ENCODE peak calls at places on chromosomes 6 and 20, in six cellular contexts. Z, V, P, B, X and J are unnamed samples. For H3K4me1, the result is how much of the 10 kb centered on the place peaks cover.

GRCh38 chr6:6665505-6665904 is 77.0 kb downstream of the LY86 start:
- DNase-seq in V (no peak), P (no peak), B (no peak), Z (no peak), X (no peak), J (no peak)

GRCh38 chr20:35171753-35172433 is at the start of gene PROCR:
- DNase-seq in B (peak), X (peak), Z (peak), V (peak), P (peak), J (peak)

GRCh38 chr6:108737594-108738546 is 110.4 kb upstream of the ARMC2 start:
- DNase-seq in V (peak), B (no peak), X (peak), Z (no peak), P (no peak), J (peak)

GRCh38 chr6:121652726-121653623 is 217.5 kb downstream of the GJA1 start:
- DNase-seq in Z (no peak), V (peak), B (no peak), P (no peak), X (no peak), J (peak)

GRCh38 chr6:168390746-168391400 is 50.1 kb upstream of the SMOC2 start:
- DNase-seq in V (no peak), X (no peak), P (no peak), Z (no peak), B (no peak), J (no peak)

GRCh38 chr6:142407685-142408273 is 106.0 kb downstream of the ADGRG6 start:
- DNase-seq in V (no peak), P (no peak), B (no peak), X (no peak), Z (no peak), J (no peak)

GRCh38 chr6:53313784-53314382 is 34.9 kb downstream of the ELOVL5 start:
- DNase-seq in P (peak), X (no peak), V (no peak), Z (no peak), B (no peak), J (no peak)

GRCh38 chr20:50332491-50332980 is 141.9 kb downstream of the CEBPB start:
- DNase-seq in V (no peak), Z (no peak), B (no peak), X (no peak), P (no peak), J (no peak)

GRCh38 chr6:87078983-87079616 is 15.8 kb downstream of the CGA start:
- DNase-seq in B (peak), X (peak), P (peak), Z (peak), V (peak), J (peak)

GRCh38 chr6:163707385-163708355 is 293.2 kb downstream of the QKI start:
- DNase-seq in P (no peak), X (no peak), Z (no peak), B (no peak), V (no peak), J (no peak)

GRCh38 chr6:93341900-93342613 is 77.3 kb downstream of the EPHA7 start:
- DNase-seq in V (no peak), Z (no peak), X (no peak), B (no peak), P (no peak), J (no peak)

GRCh38 chr20:19407731-19408130 is 195.3 kb downstream of the SLC24A3 start:
- DNase-seq in V (no peak), B (no peak), X (no peak), Z (no peak), P (no peak), J (no peak)

GRCh38 chr20:6623989-6624388 is 143.5 kb upstream of the BMP2 start:
- DNase-seq in Z (no peak), P (no peak), B (no peak), V (no peak), X (no peak), J (no peak)

GRCh38 chr6:128371113-128371512 is 149.3 kb downstream of the PTPRK start:
- DNase-seq in P (no peak), V (no peak), X (no peak), B (no peak), Z (no peak), J (no peak)

GRCh38 chr20:51635680-51636079 is 93.2 kb upstream of the NFATC2 start:
- DNase-seq in X (no peak), P (no peak), Z (no peak), B (no peak), V (no peak), J (no peak)

GRCh38 chr6:46011241-46012085 is 4.2 kb downstream of the CLIC5 start:
- DNase-seq in P (peak), V (no peak), X (no peak), Z (no peak), B (peak), J (no peak)

GRCh38 chr6:130041594-130041993 is 23.2 kb downstream of the L3MBTL3 start:
- DNase-seq in P (no peak), Z (no peak), X (no peak), V (no peak), B (no peak), J (no peak)

GRCh38 chr20:59144179-59144830 is 19.3 kb upstream of the ZNF831 start:
- DNase-seq in P (no peak), B (no peak), Z (no peak), V (no peak), X (no peak), J (no peak)

GRCh38 chr6:29737707-29738630 is 14.7 kb downstream of the HLA-F start:
- DNase-seq in P (peak), B (peak), Z (peak), X (peak), V (peak), J (peak)

GRCh38 chr6:139452176-139452876 is 77.9 kb upstream of the CITED2 start:
- DNase-seq in Z (no peak), X (no peak), V (no peak), B (no peak), P (no peak), J (no peak)

GRCh38 chr20:47749367-47749766 is 35.9 kb downstream of the SULF2 start:
- DNase-seq in X (no peak), Z (no peak), P (no peak), B (peak), V (peak), J (peak)

GRCh38 chr6:96466149-96466863 is 55.3 kb upstream of the UFL1 start:
- DNase-seq in V (no peak), X (no peak), P (no peak), Z (no peak), B (no peak), J (no peak)

GRCh38 chr20:1707588-1708449 is 50.2 kb upstream of the SIRPG start:
- DNase-seq in X (no peak), V (no peak), B (no peak), P (no peak), Z (no peak), J (no peak)

GRCh38 chr6:48757661-48758060 is 646.7 kb upstream of the PTCHD4 start:
- DNase-seq in V (no peak), Z (no peak), P (no peak), X (no peak), B (no peak), J (no peak)

GRCh38 chr6:32244270-32244669 is 20.4 kb upstream of the NOTCH4 start:
- DNase-seq in X (no peak), B (no peak), V (peak), P (no peak), Z (no peak), J (peak)

GRCh38 chr6:67694127-67694526 is 941.0 kb upstream of the ADGRB3 start:
- DNase-seq in X (no peak), B (no peak), P (no peak), V (no peak), Z (no peak), J (no peak)

GRCh38 chr6:140537834-140538680 is 1163.6 kb upstream of the CITED2 start:
- DNase-seq in Z (no peak), B (no peak), P (no peak), V (peak), X (peak), J (peak)

GRCh38 chr6:112113918-112114317 is 26.5 kb downstream of the FAM229B start:
- DNase-seq in B (no peak), P (no peak), Z (no peak), X (no peak), V (no peak), J (no peak)

GRCh38 chr6:74100719-74101287 is 404.8 kb downstream of the CD109 start:
- DNase-seq in X (no peak), Z (no peak), B (no peak), V (no peak), P (no peak), J (no peak)

GRCh38 chr20:33789109-33789857 is 21.9 kb upstream of the CHMP4B start:
- DNase-seq in X (peak), V (no peak), P (no peak), Z (peak), B (no peak), J (peak)

GRCh38 chr6:29834564-29835436 is 7.2 kb downstream of the HLA-G start:
- DNase-seq in P (peak), B (no peak), V (no peak), X (no peak), Z (no peak), J (no peak)

GRCh38 chr6:74752303-74752702 is 453.6 kb downstream of the COL12A1 start:
- DNase-seq in B (no peak), Z (no peak), P (no peak), V (no peak), X (no peak), J (no peak)

GRCh38 chr20:14921546-14921945 is 584.1 kb upstream of the FLRT3 start:
- DNase-seq in Z (no peak), B (no peak), P (no peak), V (no peak), X (no peak), J (no peak)

GRCh38 chr6:25706314-25707014 is 48.1 kb upstream of the SLC17A4 start:
- DNase-seq in X (no peak), B (peak), P (no peak), Z (no peak), V (peak), J (peak)

GRCh38 chr6:33438978-33439594 is 15.3 kb upstream of the ZBTB9 start:
- DNase-seq in X (no peak), V (no peak), P (no peak), Z (no peak), B (no peak), J (no peak)

GRCh38 chr6:1524040-1524480 is 85.7 kb upstream of the FOXC1 start:
- DNase-seq in B (peak), X (peak), Z (peak), P (no peak), V (peak), J (no peak)

GRCh38 chr6:1527098-1527497 is 82.6 kb upstream of the FOXC1 start:
- DNase-seq in Z (no peak), X (peak), V (no peak), P (peak), B (peak), J (no peak)

GRCh38 chr6:1525364-1526038 is 84.2 kb upstream of the FOXC1 start:
- DNase-seq in B (no peak), V (no peak), Z (no peak), P (no peak), X (no peak), J (no peak)

GRCh38 chr6:1522779-1523178 is 86.9 kb upstream of the FOXC1 start:
- DNase-seq in P (no peak), V (no peak), X (no peak), B (no peak), Z (no peak), J (no peak)

DNA sequence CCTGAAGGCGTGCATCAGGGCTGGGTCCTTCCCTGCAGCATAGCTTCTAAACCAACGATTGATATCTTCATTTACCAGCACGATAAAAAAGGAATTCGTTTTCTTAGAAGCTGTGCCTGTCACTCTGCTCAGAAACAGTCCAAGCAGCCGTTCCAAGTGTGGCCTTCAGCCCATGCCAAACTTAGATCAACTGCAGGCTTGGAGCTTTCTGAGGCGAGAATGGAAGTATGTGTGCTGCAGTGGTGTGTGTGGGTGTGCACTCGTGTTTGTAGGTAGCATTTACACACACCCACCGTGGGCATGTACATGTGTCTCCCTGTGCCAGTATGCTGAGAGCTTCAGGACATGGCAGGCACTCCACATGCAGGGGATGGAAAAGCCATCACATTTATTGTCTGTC is 83.0 kb upstream of the FOXC1 start:
- DNase-seq in B (no peak), V (no peak), P (peak), Z (no peak), X (no peak), J (no peak)
- H3K27ac ChIP-seq in B (peak), V (peak), P (peak), Z (no peak), X (no peak), J (no peak)

GRCh38 chr6:156980515-156980914 is 203.3 kb downstream of the ARID1B start:
- DNase-seq in X (peak), Z (no peak), V (no peak), P (no peak), B (no peak), J (no peak)
- H3K4me1 ChIP-seq in X (under half), Z (under half), V (half or more), P (under half), B (half or more), J (under half)

DNA sequence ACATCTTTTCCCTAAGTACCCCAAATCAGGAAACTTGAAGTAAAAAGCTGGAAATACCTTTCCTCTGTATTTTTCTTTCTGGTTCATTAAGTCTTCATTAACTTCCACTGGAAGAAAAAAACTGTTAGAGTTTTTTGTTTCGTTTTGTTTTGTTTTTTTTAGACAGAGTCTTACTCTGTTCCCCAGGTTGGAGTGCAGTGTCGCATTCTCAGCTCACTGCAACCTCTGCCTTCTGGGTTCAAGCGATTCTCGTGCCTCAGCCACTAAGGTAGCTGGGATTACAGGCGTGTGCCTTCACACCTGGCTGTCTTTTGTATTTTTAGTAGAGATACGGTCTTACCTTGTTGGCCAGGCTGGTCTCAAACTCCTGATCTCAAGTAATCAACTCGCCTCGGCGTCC is 14.8 kb downstream of the RPF2 start:
- DNase-seq in Z (no peak), B (no peak), X (no peak), V (no peak), P (no peak), J (no peak)
- H3K27ac ChIP-seq in Z (no peak), B (no peak), X (no peak), V (no peak), P (no peak), J (no peak)

GRCh38 chr6:107113460-107114212 is 1.7 kb downstream of the BEND3 start:
- DNase-seq in X (no peak), P (peak), Z (peak), B (no peak), V (peak), J (peak)
- H3K4me1 ChIP-seq in X (under half), P (under half), Z (under half), B (under half), V (under half), J (under half)